ENCODE peak calls at places on chromosomes 12 and 14, in ten cellular contexts. W is colonic mucosa, H is tibial artery, D is ovary, Q is left ventricle myocardium inferior, A is upper lobe of left lung, L is fibroblast of lung, C is uterus, K is neural progenitor cell, J is left lung. P is an unnamed sample.
A peak's percentile ranks its signal among the peaks of the same experiment; 100 is the strongest.

GRCh38 chr12:95803817-95804216 is 13.3 kb upstream of the NTN4 start:
- DNase-seq in L (no peak), D (no peak), Q (no peak), H (no peak), J (no peak), K (no peak), A (no peak), C (no peak), W (no peak), P (no peak)

GRCh38 chr12:26833692-26834168 is 736 bp upstream of the ITPR2 start:
- DNase-seq in J (peak; percentile 82), K (peak; percentile 81), L (peak; percentile 51), C (peak; percentile 29), A (peak; percentile 66), Q (no peak), H (no peak), D (peak; percentile 50), W (peak; percentile 58), P (peak; percentile 48)

GRCh38 chr14:95649230-95649629 is 37.0 kb upstream of the TCL1B start:
- DNase-seq in H (no peak), W (no peak), Q (no peak), L (no peak), D (no peak), A (no peak), J (no peak), K (no peak), C (no peak), P (no peak)

GRCh38 chr12:122082621-122083356 is 4.2 kb downstream of the MLXIP start:
- DNase-seq in J (no peak), L (no peak), H (no peak), W (no peak), K (no peak), C (no peak), A (no peak), D (no peak), Q (no peak), P (no peak)

GRCh38 chr12:77938301-77938700 is 107.6 kb downstream of the NAV3 start:
- DNase-seq in D (no peak), H (no peak), L (no peak), K (no peak), C (no peak), Q (no peak), W (no peak), A (no peak), J (no peak), P (no peak)

GRCh38 chr14:68783408-68784297 is 9.2 kb downstream of the ZFP36L1 start:
- DNase-seq in A (peak; percentile 20), J (no peak), K (no peak), L (no peak), W (peak; percentile 74), Q (no peak), C (peak; percentile 18), D (no peak), H (peak; percentile 20), P (no peak)

GRCh38 chr14:92473261-92473946 is 40.2 kb upstream of the RIN3 start:
- DNase-seq in C (peak; percentile 58), W (no peak), L (peak; percentile 64), A (peak; percentile 54), K (no peak), Q (peak; percentile 56), D (peak; percentile 40), H (peak; percentile 83), J (no peak), P (no peak)

GRCh38 chr12:12209675-12210074 is 57.2 kb downstream of the LRP6 start:
- DNase-seq in A (no peak), K (no peak), C (no peak), Q (no peak), H (no peak), D (no peak), W (no peak), L (no peak), J (no peak), P (no peak)

GRCh38 chr12:116434155-116435065 is 124.8 kb upstream of the MAP1LC3B2 start:
- DNase-seq in K (peak; percentile 77), W (peak; percentile 82), C (peak; percentile 88), L (peak; percentile 95), D (peak; percentile 84), J (peak; percentile 87), A (peak; percentile 94), Q (peak; percentile 79), H (peak; percentile 92), P (no peak)

GRCh38 chr12:122190842-122191668 is 8.1 kb downstream of the LRRC43 start:
- DNase-seq in W (peak; percentile 84), J (no peak), Q (peak; percentile 48), C (no peak), D (no peak), H (no peak), A (peak; percentile 52), L (peak; percentile 61), K (peak; percentile 81), P (peak; percentile 43)

GRCh38 chr12:9925746-9926393 is 6.3 kb downstream of the CLEC2A start:
- DNase-seq in L (peak; percentile 65), K (peak; percentile 75), A (no peak), Q (no peak), H (no peak), D (no peak), W (no peak), C (no peak), J (no peak), P (no peak)

GRCh38 chr12:4833053-4833452 is 76.7 kb upstream of the KCNA1 start:
- DNase-seq in L (no peak), Q (no peak), H (no peak), K (no peak), J (no peak), D (no peak), A (no peak), C (no peak), W (no peak), P (no peak)

GRCh38 chr12:4828176-4828575 is 81.5 kb upstream of the KCNA1 start:
- DNase-seq in K (no peak), D (no peak), H (no peak), Q (no peak), W (no peak), L (no peak), J (no peak), A (no peak), C (no peak), P (no peak)

GRCh38 chr12:4829793-4830162 is 79.9 kb upstream of the KCNA1 start:
- DNase-seq in J (no peak), H (no peak), K (no peak), C (no peak), Q (no peak), W (no peak), L (no peak), D (no peak), A (no peak), P (no peak)

GRCh38 chr12:4829161-4829792 is 80.4 kb upstream of the KCNA1 start:
- DNase-seq in D (no peak), Q (no peak), J (no peak), L (no peak), K (no peak), W (no peak), H (no peak), A (no peak), C (no peak), P (peak; percentile 61)

DNA sequence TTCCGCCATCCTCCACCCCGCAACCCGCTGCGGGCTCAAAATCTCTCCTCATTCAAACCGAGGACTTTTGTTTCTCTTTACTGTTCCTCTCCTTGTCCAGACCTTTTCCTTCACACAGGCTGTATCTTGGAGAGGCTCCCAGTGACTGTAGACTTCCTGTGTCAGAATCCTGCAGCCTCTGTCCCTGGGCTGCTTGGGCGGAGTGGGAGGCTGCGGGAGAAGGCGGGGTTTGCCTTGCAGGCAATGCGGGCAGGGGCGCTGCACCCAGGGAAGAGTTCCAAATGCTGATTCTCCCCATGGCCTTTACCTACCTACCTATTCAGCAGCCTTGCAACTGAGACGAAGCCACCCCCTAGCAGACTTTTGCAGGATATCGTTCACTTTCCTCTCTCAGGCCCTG is 79.1 kb upstream of the KCNA1 start:
- DNase-seq in L (no peak), C (no peak), H (no peak), K (no peak), A (no peak), D (no peak), W (no peak), Q (no peak), J (no peak), P (no peak)
- H3K4me3 ChIP-seq in L (no peak overlapping the region), C (no peak overlapping the region), H (no peak overlapping the region), K (no peak overlapping the region), A (no peak overlapping the region), D (no peak overlapping the region), W (no peak overlapping the region), Q (no peak overlapping the region), J (no peak overlapping the region), P (no peak overlapping the region)

DNA sequence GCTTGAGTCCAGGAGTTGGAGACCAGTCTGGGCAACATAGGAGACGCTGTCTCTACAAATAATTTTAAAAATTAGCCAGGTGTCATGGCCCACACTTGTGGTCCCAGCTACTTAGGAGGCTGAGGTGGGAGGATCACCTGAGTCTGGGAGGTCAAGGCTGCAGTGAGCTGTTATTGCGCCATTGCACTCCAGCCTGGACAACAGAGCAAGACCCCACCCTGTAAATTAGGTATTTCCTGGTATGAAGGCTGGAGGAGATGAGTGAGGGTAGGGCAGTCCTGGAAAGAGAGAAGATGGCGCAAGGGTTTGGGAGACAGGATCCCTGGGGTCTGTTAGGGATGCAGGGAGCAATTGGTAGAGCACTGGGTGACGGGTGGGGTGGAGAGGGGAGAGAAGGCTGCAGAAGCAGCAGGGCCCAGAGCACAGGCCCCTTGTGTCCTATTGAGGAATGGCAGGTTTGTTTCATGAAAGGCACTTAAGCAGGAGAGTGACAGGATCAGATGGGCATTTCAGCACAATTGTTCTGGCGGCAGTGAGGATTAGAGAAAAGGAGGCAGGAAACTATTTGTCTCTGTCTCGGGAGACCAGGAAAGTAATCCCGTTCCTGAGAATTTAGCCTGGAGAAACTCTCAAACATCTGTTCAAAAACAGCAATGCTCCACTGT is 47.2 kb upstream of the KTN1 start:
- DNase-seq in K (peak; percentile 83), C (no peak), H (no peak), D (no peak), W (no peak), J (no peak), Q (no peak), A (no peak), L (no peak), P (no peak)
- TF ChIP-seq CTCF in K (peak; percentile 50), C (no peak), H (no peak), D (no peak), W (no peak), J (no peak), Q (peak; percentile 27), A (no peak), L (peak; percentile 16), P (no peak)

DNA sequence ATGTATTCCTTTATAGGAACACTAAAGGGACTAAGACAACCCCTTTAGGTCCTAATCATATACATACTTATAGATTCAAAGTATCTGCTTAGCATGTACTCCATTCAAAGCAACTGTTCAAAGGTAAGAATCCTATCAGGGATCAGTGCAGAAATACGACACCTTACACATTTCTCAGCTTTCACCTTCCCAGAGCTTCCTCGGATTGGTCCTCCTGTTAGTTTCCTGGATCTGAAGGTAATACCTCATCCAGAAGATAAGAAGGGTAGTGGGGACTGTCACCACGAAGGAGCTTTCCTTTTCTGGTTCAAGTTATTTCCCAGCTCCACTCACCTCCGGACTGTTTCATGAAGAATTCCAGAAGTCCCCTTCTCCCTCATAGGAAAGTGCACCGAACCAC is 38.0 kb downstream of the RCOR1 start:
- DNase-seq in C (no peak), J (no peak), D (no peak), H (no peak), W (no peak), L (no peak), A (no peak), Q (no peak), K (no peak), P (no peak)
- H3K36me3 ChIP-seq in C (no peaks in the 10 kb centered on the region), J (no peaks in the 10 kb centered on the region), D (no peaks in the 10 kb centered on the region), H (no peaks in the 10 kb centered on the region), W (no peaks in the 10 kb centered on the region), L (no peaks in the 10 kb centered on the region), A (no peaks in the 10 kb centered on the region), Q (no peaks in the 10 kb centered on the region), K (no peaks in the 10 kb centered on the region), P (no peaks in the 10 kb centered on the region)

GRCh38 chr14:50829472-50830043 is 1.4 kb downstream of the NIN start:
- DNase-seq in W (no peak), D (no peak), H (no peak), A (peak; percentile 27), K (peak; percentile 42), Q (no peak), L (no peak), C (no peak), J (no peak), P (no peak)
- H3K4me3 ChIP-seq in W (peak overlapping the region; percentile 65), D (peak overlapping the region; percentile 86), H (peak overlapping the region; percentile 87), A (peak overlapping the region; percentile 90), K (peak overlapping the region; percentile 94), Q (peak overlapping the region; percentile 94), L (peak overlapping the region; percentile 47), C (peak overlapping the region; percentile 54), J (peak overlapping the region; percentile 87), P (peak overlapping the region; percentile 89)